ENCODE peak calls at places on chromosome 4, in nine cellular contexts. S, Z, R, F, E, V, P, N and D are unnamed samples.
A peak's percentile ranks its signal among the peaks of the same experiment; 100 is the strongest.

GRCh38 chr4:16545656-16546055 is 319.4 kb upstream of the TAPT1 start:
- DNase-seq in E (no peak), P (no peak), N (no peak), Z (no peak), R (no peak), V (no peak), S (no peak), F (no peak), D (peak; percentile 21)

GRCh38 chr4:74840931-74841330 is 46.6 kb upstream of the BTC start:
- DNase-seq in P (no peak), Z (no peak), V (no peak), R (peak; percentile 8), E (no peak), F (no peak), N (no peak), S (no peak), D (no peak)

GRCh38 chr4:70367813-70368212 is 7.3 kb downstream of the SMR3A start:
- DNase-seq in N (no peak), Z (no peak), V (no peak), F (no peak), S (no peak), E (no peak), P (no peak), R (no peak), D (no peak)

GRCh38 chr4:86653237-86653865 is 59.2 kb downstream of the PTPN13 start:
- DNase-seq in E (no peak), S (no peak), F (no peak), N (no peak), Z (no peak), P (no peak), R (peak; percentile 6), V (no peak), D (no peak)

GRCh38 chr4:182141046-182141445 is 102.2 kb upstream of the TENM3 start:
- DNase-seq in V (peak; percentile 32), R (no peak), S (no peak), F (no peak), Z (no peak), E (no peak), P (peak; percentile 38), N (no peak), D (no peak)

GRCh38 chr4:95524722-95525121 is 24.1 kb downstream of the UNC5C start:
- DNase-seq in V (no peak), Z (no peak), F (no peak), N (no peak), P (no peak), E (no peak), R (no peak), S (no peak), D (no peak)

GRCh38 chr4:121408-122084 is 2.8 kb upstream of the ZNF718 start:
- DNase-seq in F (no peak), R (no peak), N (no peak), P (no peak), V (no peak), E (no peak), S (no peak), Z (no peak), D (no peak)

GRCh38 chr4:38563703-38564490 is 100.1 kb upstream of the KLF3 start:
- DNase-seq in V (peak; percentile 12), Z (no peak), P (no peak), R (peak; percentile 11), N (no peak), F (no peak), S (no peak), E (no peak), D (no peak)

GRCh38 chr4:54818481-54818880 is 160.7 kb downstream of the KIT start:
- DNase-seq in N (no peak), S (no peak), R (no peak), F (no peak), E (no peak), V (no peak), Z (no peak), P (no peak), D (no peak)

GRCh38 chr4:5823542-5824211 is 69.2 kb downstream of the CRMP1 start:
- DNase-seq in P (no peak), F (no peak), S (no peak), E (no peak), R (no peak), N (no peak), V (no peak), Z (no peak), D (no peak)

GRCh38 chr4:164716901-164717300 is 37.0 kb upstream of the SMIM31 start:
- DNase-seq in P (no peak), Z (no peak), E (no peak), S (no peak), F (no peak), N (no peak), R (no peak), V (no peak), D (no peak)

GRCh38 chr4:8278009-8278395 is 8.4 kb downstream of the HTRA3 start:
- DNase-seq in Z (no peak), R (peak; percentile 32), F (no peak), P (peak; percentile 42), V (no peak), S (no peak), N (no peak), E (peak; percentile 41), D (no peak)

GRCh38 chr4:17664755-17665154 is 50.3 kb downstream of the MED28 start:
- DNase-seq in P (no peak), E (no peak), N (no peak), S (no peak), F (no peak), R (no peak), Z (no peak), V (no peak), D (no peak)

GRCh38 chr4:48139688-48140087 is 5.6 kb upstream of the TXK start:
- DNase-seq in V (no peak), E (no peak), R (peak; percentile 47), S (no peak), N (no peak), F (no peak), P (no peak), Z (no peak), D (no peak)

GRCh38 chr4:2066571-2067445 is 7.7 kb downstream of the NAT8L start:
- DNase-seq in Z (no peak), R (no peak), S (no peak), V (no peak), F (no peak), E (peak; percentile 56), N (no peak), P (peak; percentile 64), D (no peak)

GRCh38 chr4:123092603-123093002 is 170.2 kb upstream of the NUDT6 start:
- DNase-seq in N (no peak), Z (no peak), E (no peak), V (no peak), F (no peak), R (no peak), S (no peak), P (no peak), D (no peak)

GRCh38 chr4:173536808-173537429 is 6.9 kb upstream of the HAND2 start:
- DNase-seq in F (no peak), P (no peak), V (no peak), Z (no peak), N (no peak), E (no peak), S (peak; percentile 23), R (no peak), D (no peak)

GRCh38 chr4:122412547-122412946 is 33.7 kb downstream of the ADAD1 start:
- DNase-seq in R (peak; percentile 7), P (no peak), N (no peak), V (no peak), F (no peak), Z (no peak), E (no peak), S (no peak), D (no peak)

GRCh38 chr4:169420291-169420690 is 149.5 kb upstream of the SH3RF1 start:
- DNase-seq in R (no peak), N (no peak), Z (no peak), P (no peak), E (no peak), S (no peak), F (no peak), V (no peak), D (no peak)

GRCh38 chr4:158930573-158930972 is 161.7 kb downstream of the FNIP2 start:
- DNase-seq in Z (no peak), E (no peak), V (no peak), P (no peak), S (no peak), R (no peak), F (no peak), N (no peak), D (no peak)

GRCh38 chr4:118989098-118990080 is 100.7 kb downstream of the SYNPO2 start:
- DNase-seq in Z (no peak), R (peak; percentile 56), N (peak; percentile 7), S (no peak), P (no peak), E (no peak), V (peak; percentile 65), F (no peak), D (no peak)

GRCh38 chr4:105022811-105023667 is 123.6 kb upstream of the TET2 start:
- DNase-seq in V (peak; percentile 77), Z (no peak), R (peak; percentile 86), F (no peak), N (no peak), S (no peak), E (peak; percentile 10), P (no peak), D (no peak)

GRCh38 chr4:156983366-156983765 is 11.8 kb upstream of the PDGFC start:
- DNase-seq in F (no peak), R (peak; percentile 53), S (no peak), Z (no peak), N (peak; percentile 19), E (no peak), P (no peak), V (peak; percentile 26), D (no peak)
- TF ChIP-seq CTCF in F (peak; percentile 67), R (peak; percentile 65), S (peak; percentile 57), Z (no peak), N (no peak), E (no peak), P (peak; percentile 33), V (peak; percentile 57), D (peak; percentile 50)

DNA sequence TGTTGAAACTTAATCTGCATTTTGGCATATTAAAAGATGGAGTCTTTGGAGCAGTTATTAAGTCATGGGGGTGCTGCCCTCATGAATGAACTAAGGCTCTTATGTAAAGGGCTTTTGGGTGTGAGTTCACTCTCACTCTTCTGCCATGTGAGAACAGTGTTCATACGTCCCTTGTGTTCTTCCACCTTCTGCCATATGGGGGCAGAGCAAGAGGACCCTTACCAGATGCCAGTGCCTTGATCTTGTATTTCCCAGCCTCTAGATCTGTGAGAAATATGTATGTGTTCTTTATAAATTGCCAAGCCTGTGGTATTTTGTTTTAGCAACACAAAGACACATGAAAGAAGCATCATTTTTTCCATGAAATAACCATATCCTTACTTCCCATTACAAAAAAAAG is 213.9 kb downstream of the SPOCK3 start:
- DNase-seq in N (no peak), F (no peak), S (no peak), V (no peak), P (no peak), R (peak; percentile 23), E (no peak), Z (no peak), D (no peak)
- TF ChIP-seq CTCF in N (peak; percentile 12), F (peak; percentile 50), S (peak; percentile 44), V (peak; percentile 44), P (no peak), R (peak; percentile 41), E (no peak), Z (no peak), D (peak; percentile 22)

GRCh38 chr4:167218022-167218608 is 16.2 kb downstream of the SPOCK3 start:
- DNase-seq in Z (peak; percentile 64), P (no peak), R (no peak), N (no peak), F (no peak), E (no peak), V (no peak), S (no peak), D (no peak)
- TF ChIP-seq CTCF in Z (no peak), P (no peak), R (no peak), N (no peak), F (no peak), E (no peak), V (no peak), S (no peak), D (no peak)

GRCh38 chr4:166169111-166169510 is 296.1 kb downstream of the TLL1 start:
- DNase-seq in F (no peak), P (no peak), Z (no peak), S (peak; percentile 4), N (no peak), R (peak; percentile 58), V (no peak), E (no peak), D (no peak)
- TF ChIP-seq CTCF in F (peak; percentile 56), P (no peak), Z (no peak), S (peak; percentile 49), N (no peak), R (peak; percentile 68), V (peak; percentile 53), E (no peak), D (peak; percentile 38)